ENCODE peak calls at places on chromosome 19, in six cellular contexts. H, K, O, P, I and R are unnamed samples.
A peak's percentile ranks its signal among the peaks of the same experiment; 100 is the strongest.

GRCh38 chr19:5963855-5964254 is 14.1 kb downstream of the RANBP3 start:
- DNase-seq in H (no peak), K (no peak), O (no peak), P (no peak), I (no peak), R (no peak)

GRCh38 chr19:5083547-5083965 is 114.6 kb downstream of the KDM4B start:
- DNase-seq in H (peak; percentile 21), K (no peak), O (no peak), P (no peak), I (no peak), R (no peak)

GRCh38 chr19:31983647-31984046 is 361.8 kb upstream of the ZNF507 start:
- DNase-seq in H (no peak), K (no peak), O (no peak), P (no peak), I (no peak), R (no peak)

GRCh38 chr19:18746393-18747167 is 44.5 kb downstream of the COMP start:
- DNase-seq in H (no peak), K (no peak), O (no peak), P (no peak), I (no peak), R (no peak)

GRCh38 chr19:19540707-19541515 is 2.8 kb downstream of the CILP2 start:
- DNase-seq in H (peak; percentile 65), K (peak; percentile 97), O (peak; percentile 24), P (no peak), I (peak; percentile 57), R (peak; percentile 91)

GRCh38 chr19:38211206-38211605 is 12.8 kb downstream of the DPF1 start:
- DNase-seq in H (peak; percentile 33), K (peak; percentile 80), O (peak; percentile 20), P (no peak), I (no peak), R (no peak)

GRCh38 chr19:43718627-43719377 is 2.9 kb downstream of the IRGC start:
- DNase-seq in H (no peak), K (no peak), O (no peak), P (no peak), I (no peak), R (no peak)

GRCh38 chr19:14347999-14348889 is 33.0 kb upstream of the ADGRE5 start:
- DNase-seq in H (peak; percentile 71), K (peak; percentile 95), O (peak; percentile 42), P (no peak), I (peak; percentile 26), R (peak; percentile 77)

GRCh38 chr19:3196064-3196932 is 10.6 kb downstream of the NCLN start:
- DNase-seq in H (no peak), K (peak; percentile 60), O (no peak), P (no peak), I (no peak), R (no peak)

GRCh38 chr19:3687774-3688706 is 12.2 kb downstream of the PIP5K1C start:
- DNase-seq in H (no peak), K (no peak), O (no peak), P (no peak), I (peak; percentile 43), R (no peak)

GRCh38 chr19:46186101-46186716 is 38.2 kb downstream of the IGFL2 start:
- DNase-seq in H (no peak), K (peak; percentile 66), O (no peak), P (no peak), I (no peak), R (no peak)

GRCh38 chr19:48060381-48060780 is 16.5 kb upstream of the CABP5 start:
- DNase-seq in H (no peak), K (no peak), O (no peak), P (no peak), I (no peak), R (no peak)

GRCh38 chr19:18733196-18733647 is 49.7 kb downstream of the CRTC1 start:
- DNase-seq in H (no peak), K (peak; percentile 84), O (peak; percentile 90), P (peak; percentile 93), I (no peak), R (no peak)

GRCh38 chr19:58361900-58362271 is 665 bp downstream of the ZNF497 start:
- DNase-seq in H (no peak), K (peak; percentile 83), O (no peak), P (peak; percentile 47), I (no peak), R (peak; percentile 92)

GRCh38 chr19:17847538-17848366 is at the start of gene JAK3:
- DNase-seq in H (peak; percentile 87), K (peak; percentile 93), O (peak; percentile 62), P (peak; percentile 46), I (no peak), R (peak; percentile 76)

GRCh38 chr19:8050274-8051096 is 2.1 kb upstream of the CCL25 start:
- DNase-seq in H (peak; percentile 61), K (peak; percentile 98), O (peak; percentile 73), P (peak; percentile 55), I (peak; percentile 39), R (peak; percentile 94)

GRCh38 chr19:30207357-30207756 is 164.8 kb upstream of the ZNF536 start:
- DNase-seq in H (no peak), K (no peak), O (no peak), P (no peak), I (no peak), R (peak; percentile 40)

GRCh38 chr19:40718774-40719391 is 2.0 kb downstream of the ITPKC start:
- DNase-seq in H (peak; percentile 81), K (no peak), O (peak; percentile 64), P (peak; percentile 40), I (peak; percentile 94), R (peak; percentile 72)

GRCh38 chr19:5666921-5667610 is 13.2 kb downstream of the MICOS13 start:
- DNase-seq in H (no peak), K (no peak), O (no peak), P (no peak), I (no peak), R (no peak)

GRCh38 chr19:12789098-12789903 is 2.0 kb upstream of the JUNB start:
- DNase-seq in H (peak; percentile 64), K (no peak), O (no peak), P (peak; percentile 18), I (peak; percentile 58), R (peak; percentile 53)

GRCh38 chr19:47813304-47813994 is 8.3 kb upstream of the CRX start:
- DNase-seq in H (peak; percentile 56), K (peak; percentile 86), O (peak; percentile 41), P (peak; percentile 18), I (peak; percentile 32), R (peak; percentile 87)

GRCh38 chr19:32936065-32936464 is 35.7 kb downstream of the CEP89 start:
- DNase-seq in H (no peak), K (no peak), O (no peak), P (no peak), I (no peak), R (no peak)

GRCh38 chr19:54473071-54473941 is at the start of gene CDC42EP5:
- DNase-seq in H (peak; percentile 88), K (peak; percentile 60), O (peak; percentile 84), P (peak; percentile 85), I (peak; percentile 65), R (no peak)

GRCh38 chr19:16661480-16662034 is 618 bp downstream of the TMEM38A start:
- DNase-seq in H (peak; percentile 19), K (peak; percentile 36), O (no peak), P (no peak), I (no peak), R (peak; percentile 69)

GRCh38 chr19:16659464-16659831 is 496 bp downstream of the SMIM7 start:
- DNase-seq in H (no peak), K (no peak), O (no peak), P (no peak), I (no peak), R (no peak)

GRCh38 chr19:16659832-16660708 is at the start of gene SMIM7:
- DNase-seq in H (peak; percentile 99), K (peak; percentile 99), O (peak; percentile 99), P (peak; percentile 98), I (peak; percentile 98), R (peak; percentile 100)

GRCh38 chr19:16657384-16657783 is 2.6 kb downstream of the SMIM7 start:
- DNase-seq in H (no peak), K (no peak), O (no peak), P (no peak), I (no peak), R (no peak)

DNA sequence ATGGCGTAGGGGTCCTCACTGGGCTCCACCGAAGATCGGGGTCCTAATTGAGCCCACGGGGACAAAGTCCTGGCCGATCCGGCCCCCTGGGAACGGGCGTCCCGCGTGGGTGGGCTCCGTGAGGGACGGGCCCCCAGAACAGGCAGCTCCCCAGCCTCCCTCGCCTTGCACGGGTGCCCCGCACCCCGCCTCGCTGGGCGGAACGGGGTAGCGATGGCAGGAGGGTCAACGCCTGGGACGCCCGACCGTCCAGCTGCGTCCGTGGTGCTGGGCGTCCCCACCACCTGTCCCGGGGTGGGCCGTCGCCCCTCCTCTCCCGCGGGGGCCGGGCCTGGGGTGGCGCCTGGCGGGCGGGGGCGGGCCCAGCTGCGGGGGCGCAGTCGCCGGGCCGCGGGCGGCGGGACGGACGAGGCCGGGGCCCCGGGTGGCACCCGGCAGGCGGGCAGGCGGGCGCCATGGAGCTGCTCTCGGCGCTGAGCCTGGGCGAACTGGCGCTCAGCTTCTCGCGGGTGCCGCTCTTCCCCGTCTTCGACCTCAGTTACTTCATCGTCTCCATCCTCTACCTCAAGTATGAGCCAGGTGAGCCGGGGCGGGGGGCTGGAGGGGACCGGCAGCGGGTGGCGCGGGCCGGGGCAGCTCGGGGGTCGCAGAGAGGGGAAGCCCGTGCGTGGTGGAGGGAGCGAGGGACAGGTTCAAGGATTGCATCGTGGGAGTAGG is at the start of gene TMEM38A:
- DNase-seq in H (peak; percentile 54), K (peak; percentile 84), O (no peak), P (no peak), I (peak; percentile 22), R (peak; percentile 62)
- H3K4me2 ChIP-seq in H (peak within 1 kb of the TSS; percentile 98), K (peak within 1 kb of the TSS; percentile 100), O (peak within 1 kb of the TSS; percentile 93), P (peak within 1 kb of the TSS; percentile 88), I (peak within 1 kb of the TSS; percentile 100), R (peak within 1 kb of the TSS; percentile 100)

DNA sequence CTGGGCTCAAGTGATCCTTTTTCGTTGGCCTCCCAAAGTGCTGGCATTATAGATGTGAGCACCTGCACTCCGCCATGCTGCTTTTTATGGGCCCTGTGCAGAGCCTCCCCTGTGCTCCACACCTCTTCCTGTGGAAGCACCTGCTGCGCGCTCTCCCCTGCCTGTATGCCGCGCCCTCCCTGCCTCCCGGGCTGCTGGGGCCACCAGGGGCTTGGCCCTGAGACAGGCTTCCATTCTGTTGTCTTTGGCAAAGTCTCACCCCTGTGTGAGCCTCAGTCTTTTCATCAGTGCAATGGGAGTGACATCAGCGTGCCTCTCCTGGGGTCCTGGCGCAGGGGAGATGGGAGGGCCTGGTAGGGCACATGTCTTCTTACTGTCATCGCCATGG is 1.3 kb downstream of the FAM174C start:
- DNase-seq in H (no peak), K (no peak), O (no peak), P (no peak), I (no peak), R (no peak)
- H3K4me2 ChIP-seq in H (peak overlapping the region; percentile 84), K (peak overlapping the region; percentile 100), O (peak overlapping the region; percentile 93), P (peak overlapping the region; percentile 82), I (peak overlapping the region; percentile 100), R (peak overlapping the region; percentile 80)

GRCh38 chr19:35005256-35005977 is 5.3 kb downstream of the GRAMD1A start:
- DNase-seq in H (no peak), K (no peak), O (no peak), P (no peak), I (no peak), R (no peak)
- H3K4me2 ChIP-seq in H (no peak overlapping the region), K (no peak overlapping the region), O (no peak overlapping the region), P (no peak overlapping the region), I (no peak overlapping the region), R (no peak overlapping the region)

DNA sequence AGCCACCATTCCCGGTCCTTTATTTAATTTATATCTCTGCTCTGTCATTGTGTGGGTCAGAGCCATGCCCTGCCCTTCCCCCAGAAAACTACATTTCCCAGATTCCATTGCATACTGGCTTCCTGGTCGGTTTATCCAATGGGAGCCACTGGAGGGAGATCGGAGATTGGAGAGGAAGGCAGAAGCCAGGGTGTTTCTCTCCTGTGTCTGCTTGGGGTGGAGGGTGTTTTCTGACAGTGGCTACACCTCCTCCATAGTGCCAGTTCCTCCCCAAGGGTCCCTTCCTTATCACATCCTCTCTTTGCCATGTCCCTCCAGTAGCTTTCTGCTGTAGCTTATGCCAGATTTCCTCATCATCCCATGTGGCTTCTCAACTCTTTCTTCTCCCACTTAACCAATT is 19.0 kb downstream of the OLFM2 start:
- DNase-seq in H (peak; percentile 82), K (peak; percentile 81), O (peak; percentile 43), P (peak; percentile 60), I (peak; percentile 58), R (peak; percentile 69)
- H3K4me2 ChIP-seq in H (no peak overlapping the region), K (no peak overlapping the region), O (no peak overlapping the region), P (peak overlapping the region; percentile 70), I (peak overlapping the region; percentile 22), R (no peak overlapping the region)